ENCODE peak calls at places on chromosomes 4 and X, in five cellular contexts. One of them, this sample, is unnamed.

GRCh38 chr4:41268721-41269517 is 12.2 kb downstream of the UCHL1 start:
- DNase-seq in G401: no peak
- DNase-seq in mesenteric fat pad: no peak
- DNase-seq in NCI-H1105: no peak
- DNase-seq in tibial artery: no peak
- DNase-seq in this sample: no peak

GRCh38 chr4:54005475-54005874 is 58.9 kb downstream of the CHIC2 start:
- DNase-seq in G401: no peak
- DNase-seq in mesenteric fat pad: no peak
- DNase-seq in NCI-H1105: no peak
- DNase-seq in tibial artery: no peak
- DNase-seq in this sample: no peak

GRCh38 chrX:119410027-119410819 is 11.1 kb downstream of the SLC25A43 start:
- DNase-seq in G401: no peak
- DNase-seq in mesenteric fat pad: no peak
- DNase-seq in NCI-H1105: no peak
- DNase-seq in tibial artery: peak
- DNase-seq in this sample: no peak

GRCh38 chr4:106494066-106494465 is 125.5 kb upstream of the GIMD1 start:
- DNase-seq in G401: no peak
- DNase-seq in mesenteric fat pad: no peak
- DNase-seq in NCI-H1105: no peak
- DNase-seq in tibial artery: no peak
- DNase-seq in this sample: no peak

GRCh38 chrX:153966283-153966688 is 5.3 kb downstream of the HCFC1 start:
- DNase-seq in G401: peak
- DNase-seq in mesenteric fat pad: no peak
- DNase-seq in NCI-H1105: no peak
- DNase-seq in tibial artery: no peak
- DNase-seq in this sample: no peak

GRCh38 chr4:159504634-159505033 is 401.8 kb downstream of the RAPGEF2 start:
- DNase-seq in G401: no peak
- DNase-seq in mesenteric fat pad: no peak
- DNase-seq in NCI-H1105: no peak
- DNase-seq in tibial artery: no peak
- DNase-seq in this sample: no peak

GRCh38 chrX:13994104-13994503 is 35.6 kb downstream of the GEMIN8 start:
- DNase-seq in G401: peak
- DNase-seq in mesenteric fat pad: no peak
- DNase-seq in NCI-H1105: no peak
- DNase-seq in tibial artery: no peak
- DNase-seq in this sample: no peak

GRCh38 chrX:47179928-47180255 is 13.7 kb upstream of the UBA1 start:
- DNase-seq in G401: no peak
- DNase-seq in mesenteric fat pad: no peak
- DNase-seq in NCI-H1105: no peak
- DNase-seq in tibial artery: no peak
- DNase-seq in this sample: no peak

GRCh38 chrX:45261005-45261404 is 60.3 kb upstream of the DIPK2B start:
- DNase-seq in G401: no peak
- DNase-seq in mesenteric fat pad: no peak
- DNase-seq in NCI-H1105: no peak
- DNase-seq in tibial artery: no peak
- DNase-seq in this sample: no peak

GRCh38 chrX:11416600-11416999 is 123.4 kb downstream of the AMELX start:
- DNase-seq in G401: no peak
- DNase-seq in mesenteric fat pad: no peak
- DNase-seq in NCI-H1105: no peak
- DNase-seq in tibial artery: no peak
- DNase-seq in this sample: no peak

GRCh38 chr4:98903561-98903960 is 25.4 kb downstream of the EIF4E start:
- DNase-seq in G401: no peak
- DNase-seq in mesenteric fat pad: no peak
- DNase-seq in NCI-H1105: no peak
- DNase-seq in tibial artery: no peak
- DNase-seq in this sample: no peak

GRCh38 chrX:619812-620493 is 10.6 kb upstream of the SHOX start:
- DNase-seq in G401: no peak
- DNase-seq in mesenteric fat pad: peak
- DNase-seq in NCI-H1105: no peak
- DNase-seq in tibial artery: no peak
- DNase-seq in this sample: no peak